ENCODE peak calls at places on chromosomes 11 and 22, in six cellular contexts. W is A549; O is NCI-H1436 treated with DMSO at 0.1 percent for 48 hours; P is stimulated activated CD4-positive, alpha-beta T cell treated with anti-CD3 and anti-CD28 coated beads, Interleukin-12 subunit alpha, Interleukin-12 subunit beta, amount 100 ng/mL, for 24 hours; T is hypothalamus; L is foreskin fibroblast. K is an unnamed sample.

GRCh38 chr11:67055812-67056211 is 835 bp upstream of the RHOD start:
- DNase-seq in W (no peak), L (peak), T (no peak), O (no peak), P (no peak), K (peak)

GRCh38 chr11:89458646-89459045 is 32.5 kb downstream of the NOX4 start:
- DNase-seq in L (peak), T (no peak), W (no peak), P (no peak), O (no peak), K (no peak)

GRCh38 chr11:121754603-121755002 is 301.8 kb upstream of the SORL1-AS1 start:
- DNase-seq in L (peak), W (no peak), P (no peak), T (no peak), O (no peak), K (peak)

GRCh38 chr11:75326439-75326810 is 25.0 kb downstream of the ARRB1 start:
- DNase-seq in O (no peak), T (no peak), W (peak), P (no peak), L (no peak), K (no peak)

GRCh38 chr11:130762342-130763037 is 153.8 kb downstream of the SNX19 start:
- DNase-seq in L (no peak), O (no peak), P (no peak), W (no peak), T (no peak), K (no peak)

GRCh38 chr22:30266445-30267381 is at the start of gene OSM:
- DNase-seq in T (no peak), W (no peak), O (no peak), L (no peak), P (peak), K (no peak)

GRCh38 chr11:70127653-70128434 is 49.7 kb downstream of the ANO1 start:
- DNase-seq in W (no peak), P (no peak), L (peak), T (no peak), O (no peak), K (peak)

GRCh38 chr11:126926376-126926791 is 74.2 kb downstream of the KIRREL3 start:
- DNase-seq in L (no peak), W (no peak), T (peak), O (no peak), P (no peak), K (peak)

GRCh38 chr11:105968021-105968697 is 53.9 kb downstream of the MSANTD4 start:
- DNase-seq in O (no peak), P (no peak), T (no peak), W (no peak), L (peak), K (peak)

GRCh38 chr11:40306938-40307548 is 1152.4 kb downstream of the LRRC4C start:
- DNase-seq in W (peak), T (no peak), O (no peak), L (peak), P (no peak), K (peak)

GRCh38 chr22:46077669-46078099 is 72.6 kb upstream of the PPARA start:
- DNase-seq in O (no peak), L (peak), T (no peak), W (no peak), P (no peak), K (no peak)

GRCh38 chr11:95641506-95641905 is 148.1 kb downstream of the FAM76B start:
- DNase-seq in L (no peak), P (no peak), W (no peak), O (no peak), T (no peak), K (no peak)